ENCODE peak calls at places on chromosomes 5 and 9, in ten cellular contexts. R is A549, Q is vagina, S is right lobe of liver, N is transverse colon, I is ovary, W is uterus, A is heart left ventricle, P is HCT116, O is stomach. D is an unnamed sample. For H3K9me3, the result is how much of the 10 kb centered on the place peaks cover.

GRCh38 chr9:135101926-135102325 is 14.5 kb downstream of the OLFM1 start:
- DNase-seq in N (no peak), O (no peak), I (no peak), Q (no peak), S (no peak), W (no peak), A (no peak), R (no peak), P (no peak), D (no peak)

GRCh38 chr5:54264574-54264973 is 45.8 kb downstream of the ARL15 start:
- DNase-seq in S (no peak), Q (no peak), I (no peak), A (no peak), R (no peak), P (no peak), W (no peak), O (no peak), N (no peak), D (no peak)

GRCh38 chr5:10018670-10019069 is 231.0 kb downstream of the ATPSCKMT start:
- DNase-seq in R (peak), Q (no peak), A (no peak), N (no peak), O (no peak), I (no peak), W (no peak), P (no peak), S (no peak), D (no peak)

GRCh38 chr9:97570899-97571298 is 62.3 kb downstream of the TSTD2 start:
- DNase-seq in W (peak), N (no peak), P (no peak), A (peak), O (no peak), Q (no peak), I (no peak), S (peak), R (no peak), D (no peak)

GRCh38 chr5:77851229-77852067 is 75.3 kb upstream of the TBCA start:
- DNase-seq in W (no peak), O (no peak), N (no peak), A (peak), S (no peak), R (no peak), Q (no peak), I (peak), P (no peak), D (peak)

GRCh38 chr5:123093279-123094226 is 4.5 kb downstream of the PRDM6 start:
- DNase-seq in O (no peak), Q (no peak), S (no peak), N (no peak), A (no peak), I (no peak), W (no peak), R (no peak), P (no peak), D (no peak)

GRCh38 chr9:98879094-98879957 is 64.4 kb upstream of the COL15A1 start:
- DNase-seq in S (no peak), A (no peak), W (no peak), I (no peak), N (no peak), Q (no peak), O (no peak), R (no peak), P (no peak), D (no peak)

GRCh38 chr9:13478637-13479036 is 199.1 kb upstream of the MPDZ start:
- DNase-seq in I (no peak), Q (no peak), W (no peak), R (no peak), P (no peak), A (no peak), S (no peak), N (no peak), O (no peak), D (no peak)

GRCh38 chr5:10133830-10134229 is 115.9 kb downstream of the ATPSCKMT start:
- DNase-seq in O (no peak), I (no peak), W (no peak), Q (no peak), N (no peak), R (no peak), P (no peak), A (no peak), S (no peak), D (peak)

GRCh38 chr5:133387091-133387490 is 225.2 kb downstream of the FSTL4 start:
- DNase-seq in W (no peak), Q (peak), S (peak), N (no peak), I (no peak), R (no peak), O (no peak), A (no peak), P (no peak), D (peak)

GRCh38 chr9:87663556-87663955 is 62.4 kb upstream of the CTSL start:
- DNase-seq in I (no peak), R (no peak), N (no peak), O (no peak), S (no peak), Q (peak), W (no peak), A (no peak), P (no peak), D (no peak)

GRCh38 chr5:95619518-95620029 is 313 bp upstream of the GPR150 start:
- DNase-seq in O (no peak), W (no peak), N (no peak), Q (no peak), S (no peak), P (no peak), I (no peak), A (no peak), R (no peak), D (no peak)

GRCh38 chr5:135700731-135701130 is 121.9 kb upstream of the CXCL14 start:
- DNase-seq in N (no peak), I (no peak), A (no peak), Q (no peak), W (no peak), O (no peak), S (no peak), R (no peak), P (no peak), D (no peak)

GRCh38 chr9:14554866-14555265 is 138.4 kb downstream of the ZDHHC21 start:
- DNase-seq in W (no peak), Q (no peak), S (no peak), O (no peak), A (no peak), N (no peak), I (no peak), P (no peak), R (no peak), D (no peak)

GRCh38 chr5:219492-219891 is 1.4 kb downstream of the SDHA start:
- DNase-seq in W (no peak), P (no peak), S (no peak), O (no peak), Q (no peak), I (no peak), A (no peak), N (no peak), R (no peak), D (peak)

GRCh38 chr9:97759611-97760288 is 62.6 kb upstream of the XPA start:
- DNase-seq in R (peak), O (no peak), I (no peak), Q (no peak), S (peak), W (no peak), A (no peak), N (no peak), P (no peak), D (no peak)

GRCh38 chr9:131254107-131254491 is 22.2 kb downstream of the FAM78A start:
- DNase-seq in R (no peak), A (peak), O (no peak), W (no peak), S (no peak), I (no peak), P (no peak), Q (no peak), N (peak), D (no peak)

GRCh38 chr9:124558777-124559470 is 51.7 kb upstream of the NR5A1 start:
- DNase-seq in A (no peak), W (no peak), N (no peak), Q (no peak), S (no peak), P (no peak), R (no peak), O (no peak), I (no peak), D (no peak)

GRCh38 chr9:129962376-129962765 is 80.6 kb downstream of the FNBP1 start:
- DNase-seq in R (no peak), Q (no peak), S (no peak), O (no peak), A (no peak), N (no peak), W (no peak), I (no peak), P (no peak), D (no peak)

GRCh38 chr9:69535911-69536310 is 136.3 kb downstream of the APBA1 start:
- DNase-seq in I (no peak), A (no peak), Q (no peak), S (no peak), W (no peak), N (no peak), P (no peak), R (no peak), O (no peak), D (no peak)

GRCh38 chr9:97480749-97481148 is 20.7 kb upstream of the TMOD1 start:
- DNase-seq in Q (no peak), S (no peak), I (no peak), N (no peak), P (no peak), A (no peak), R (no peak), O (no peak), W (no peak), D (no peak)

GRCh38 chr9:347667-348292 is 133.1 kb downstream of the DOCK8 start:
- DNase-seq in A (no peak), R (peak), P (peak), O (no peak), S (no peak), N (no peak), I (no peak), W (no peak), Q (no peak), D (no peak)

GRCh38 chr5:1332461-1333001 is 12.4 kb downstream of the CLPTM1L start:
- DNase-seq in R (no peak), I (no peak), W (no peak), A (no peak), P (no peak), O (peak), Q (no peak), N (no peak), S (no peak), D (no peak)

GRCh38 chr9:114279693-114280092 is 43.2 kb upstream of the ORM1 start:
- DNase-seq in A (no peak), P (no peak), S (no peak), O (no peak), W (no peak), R (no peak), N (no peak), Q (no peak), I (peak), D (no peak)

GRCh38 chr5:39167141-39167972 is 52.0 kb downstream of the FYB1 start:
- DNase-seq in A (no peak), R (no peak), O (no peak), N (no peak), I (no peak), W (no peak), P (no peak), S (no peak), Q (no peak), D (no peak)

GRCh38 chr9:5554254-5554653 is 43.9 kb downstream of the PDCD1LG2 start:
- DNase-seq in O (no peak), W (no peak), S (no peak), N (no peak), P (no peak), I (no peak), A (no peak), Q (no peak), R (no peak), D (no peak)

GRCh38 chr9:5560439-5560838 is 50.1 kb downstream of the PDCD1LG2 start:
- DNase-seq in O (no peak), N (no peak), R (no peak), Q (no peak), P (no peak), I (no peak), S (no peak), W (no peak), A (no peak), D (no peak)

GRCh38 chr9:5559659-5560058 is 49.3 kb downstream of the PDCD1LG2 start:
- DNase-seq in R (no peak), W (no peak), O (no peak), Q (no peak), S (no peak), A (no peak), N (no peak), I (no peak), P (no peak), D (no peak)

GRCh38 chr9:5556101-5556500 is 45.8 kb downstream of the PDCD1LG2 start:
- DNase-seq in A (no peak), S (no peak), N (no peak), I (no peak), P (no peak), Q (no peak), O (no peak), R (no peak), W (no peak), D (no peak)

GRCh38 chr9:5557606-5558587 is 47.6 kb downstream of the PDCD1LG2 start:
- DNase-seq in S (no peak), R (no peak), W (peak), P (no peak), Q (no peak), I (no peak), N (peak), O (no peak), A (peak), D (no peak)
- TF ChIP-seq POLR2A in S (no peak), R (no peak), W (no peak), P (no peak), Q (no peak), I (no peak), N (no peak), O (no peak), A (no peak), D (no peak)

DNA sequence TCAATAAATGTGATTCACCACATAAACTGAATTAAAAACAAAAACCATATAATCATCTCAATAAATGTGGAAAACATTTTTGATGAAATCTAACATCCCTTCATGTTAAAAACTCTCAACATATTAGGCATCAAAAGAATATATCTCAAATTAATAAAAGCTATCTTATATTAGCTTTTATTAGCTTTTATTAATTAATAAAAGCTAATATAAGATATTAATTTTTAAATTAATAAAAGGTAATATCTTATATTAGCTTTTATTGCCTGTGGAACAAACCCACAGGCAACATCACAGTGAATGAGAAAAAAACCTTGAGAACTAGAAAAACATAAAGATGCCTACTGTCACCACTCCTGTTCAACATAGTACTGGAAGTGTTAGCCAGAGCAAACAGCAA is 338.9 kb upstream of the GRIA1 start:
- DNase-seq in R (no peak), W (no peak), N (no peak), P (no peak), Q (no peak), S (no peak), O (no peak), I (no peak), A (no peak), D (no peak)
- H3K9me3 ChIP-seq in R (under half), W (under half), N (under half), P (under half), Q (under half), S (under half), O (under half), I (under half), A (under half), D (under half)

GRCh38 chr5:150121448-150122157 is 34.0 kb downstream of the PDGFRB start:
- DNase-seq in I (no peak), Q (no peak), P (no peak), O (no peak), W (peak), A (peak), N (no peak), R (no peak), S (peak), D (no peak)
- TF ChIP-seq POLR2A in I (no peak), Q (no peak), P (no peak), O (no peak), W (no peak), A (no peak), N (no peak), R (no peak), S (no peak), D (no peak)

DNA sequence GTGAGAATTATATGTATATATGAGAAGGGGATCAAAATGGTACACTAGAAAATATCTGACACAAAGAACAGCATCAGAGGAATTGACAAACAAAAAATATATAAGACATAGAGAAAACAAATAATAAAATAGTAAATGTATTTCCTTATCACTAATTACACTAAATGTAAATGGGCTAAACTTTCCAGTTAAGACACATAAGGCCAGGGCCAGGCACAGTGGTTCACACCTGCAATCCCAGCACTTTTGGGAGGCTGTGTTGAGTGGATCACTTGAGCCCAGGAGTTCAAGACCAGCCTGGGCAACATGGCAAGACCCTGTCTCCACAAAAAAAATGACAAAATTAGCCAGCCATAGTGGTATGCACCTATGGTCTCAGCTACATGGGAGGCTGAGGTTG is 8.5 kb downstream of the FBXL17 start:
- DNase-seq in N (no peak), S (no peak), I (no peak), W (no peak), O (no peak), Q (no peak), A (no peak), R (no peak), P (no peak), D (no peak)
- H3K9me3 ChIP-seq in N (under half), S (under half), I (under half), W (under half), O (under half), Q (under half), A (under half), R (under half), P (under half), D (under half)

GRCh38 chr5:65967288-65968066 is 41.1 kb downstream of the ERBIN start:
- DNase-seq in R (no peak), N (no peak), P (no peak), I (no peak), S (no peak), O (no peak), W (no peak), Q (no peak), A (no peak), D (no peak)
- TF ChIP-seq POLR2A in R (no peak), N (no peak), P (no peak), I (no peak), S (no peak), O (no peak), W (no peak), Q (no peak), A (no peak), D (no peak)

GRCh38 chr5:117332341-117332740 is 757.7 kb upstream of the SEMA6A start:
- DNase-seq in S (no peak), N (no peak), Q (no peak), A (no peak), P (no peak), R (no peak), I (no peak), O (no peak), W (no peak), D (no peak)
- H3K9me3 ChIP-seq in S (under half), N (under half), Q (under half), A (under half), P (under half), R (under half), I (under half), O (under half), W (under half), D (under half)